ENCODE peak calls at places on chromosomes 5 and 9, in six cellular contexts. Y is HepG2, L is trophoblast cell, A is GM23248, F is hepatocyte, O is fibroblast of lung. M is an unnamed sample.

GRCh38 chr9:124282442-124283231 is 24.9 kb downstream of the NEK6 start:
- DNase-seq in Y (peak), L (no peak), A (no peak), F (peak), O (peak), M (no peak)

GRCh38 chr9:108708448-108708847 is 147.3 kb downstream of the ACTL7B start:
- DNase-seq in Y (no peak), L (no peak), A (no peak), F (no peak), O (no peak), M (no peak)

GRCh38 chr5:72555871-72556270 is 48.7 kb upstream of the ZNF366 start:
- DNase-seq in Y (no peak), L (no peak), A (peak), F (peak), O (peak), M (no peak)

GRCh38 chr9:14314424-14314928 is 535 bp upstream of the NFIB start:
- DNase-seq in Y (peak), L (peak), A (peak), F (peak), O (peak), M (peak)

GRCh38 chr9:97556721-97557605 is 55.5 kb downstream of the TMOD1 start:
- DNase-seq in Y (no peak), L (no peak), A (no peak), F (no peak), O (no peak), M (no peak)

GRCh38 chr9:37956904-37957663 is 53.2 kb upstream of the SLC25A51 start:
- DNase-seq in Y (no peak), L (no peak), A (no peak), F (no peak), O (no peak), M (no peak)

GRCh38 chr5:38187532-38187931 is 70.8 kb upstream of the EGFLAM start:
- DNase-seq in Y (no peak), L (no peak), A (no peak), F (no peak), O (no peak), M (no peak)

GRCh38 chr5:87499478-87500410 is 87.0 kb upstream of the CCNH start:
- DNase-seq in Y (no peak), L (no peak), A (peak), F (no peak), O (no peak), M (peak)

GRCh38 chr9:131203438-131204219 is 72.7 kb downstream of the FAM78A start:
- DNase-seq in Y (peak), L (peak), A (no peak), F (no peak), O (no peak), M (no peak)

GRCh38 chr9:98943682-98944129 is at the start of gene COL15A1:
- DNase-seq in Y (no peak), L (no peak), A (peak), F (peak), O (peak), M (no peak)

GRCh38 chr9:115135786-115136185 is 17.8 kb upstream of the TNC start:
- DNase-seq in Y (no peak), L (peak), A (peak), F (no peak), O (peak), M (no peak)

GRCh38 chr9:115133649-115134048 is 15.7 kb upstream of the TNC start:
- DNase-seq in Y (no peak), L (no peak), A (peak), F (no peak), O (peak), M (no peak)

GRCh38 chr9:115132648-115133047 is 14.7 kb upstream of the TNC start:
- DNase-seq in Y (no peak), L (no peak), A (no peak), F (no peak), O (peak), M (no peak)

GRCh38 chr9:115136379-115136778 is 18.4 kb upstream of the TNC start:
- DNase-seq in Y (no peak), L (no peak), A (no peak), F (no peak), O (no peak), M (no peak)

DNA sequence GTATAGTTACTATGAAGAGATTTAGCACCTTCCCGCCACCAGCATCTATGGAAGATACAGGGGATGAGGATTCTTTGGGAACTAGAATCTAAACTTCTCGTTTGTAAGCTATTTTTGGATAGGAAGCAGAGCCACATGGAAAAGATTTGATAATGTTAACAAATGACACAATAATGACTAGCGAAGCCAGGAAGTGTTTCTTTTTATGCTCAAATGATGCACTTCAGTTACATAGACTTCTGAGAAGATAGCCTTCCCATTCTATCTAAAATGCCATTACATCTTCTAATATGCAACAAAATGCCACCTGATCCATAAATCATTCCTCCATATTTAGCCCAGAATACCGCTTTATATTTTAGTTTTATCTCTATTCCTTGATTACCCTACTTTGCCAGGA is 17.0 kb upstream of the TNC start:
- DNase-seq in Y (no peak), L (no peak), A (peak), F (no peak), O (peak), M (no peak)
- H2AFZ ChIP-seq in Y (no peak), L (no peak), A (peak), F (no peak), O (no peak), M (no peak)

GRCh38 chr9:69916950-69917349 is 96.3 kb downstream of the CFAP95 start:
- DNase-seq in Y (no peak), L (no peak), A (peak), F (no peak), O (no peak), M (no peak)
- H2AFZ ChIP-seq in Y (no peak), L (no peak), A (no peak), F (no peak), O (no peak), M (no peak)

DNA sequence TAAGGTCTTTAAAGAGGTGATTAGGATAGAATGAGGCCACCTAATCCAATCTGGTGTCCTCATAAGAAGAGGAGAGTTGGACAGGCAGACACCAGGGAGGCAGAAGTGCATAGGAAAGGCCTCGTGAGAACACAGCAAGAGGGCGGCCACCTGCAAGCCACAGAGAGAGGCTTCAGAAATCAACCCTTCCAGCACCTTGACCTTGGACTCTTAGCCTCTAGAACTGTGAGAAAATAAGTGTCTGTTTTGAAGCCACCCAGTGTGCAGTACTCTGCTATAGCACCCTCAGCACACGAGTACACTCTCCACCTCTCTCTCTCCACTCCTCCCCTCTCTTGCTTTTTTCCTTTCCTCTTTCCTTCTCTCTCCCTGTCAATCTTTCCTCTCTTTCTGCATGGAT is 26.8 kb downstream of the NIPAL4 start:
- DNase-seq in Y (no peak), L (no peak), A (no peak), F (no peak), O (no peak), M (no peak)
- H2AFZ ChIP-seq in Y (no peak), L (no peak), A (no peak), F (no peak), O (no peak), M (no peak)

GRCh38 chr5:13831236-13831810 is 113.2 kb downstream of the DNAH5 start:
- DNase-seq in Y (no peak), L (no peak), A (peak), F (no peak), O (no peak), M (no peak)
- H2AFZ ChIP-seq in Y (no peak), L (no peak), A (no peak), F (no peak), O (no peak), M (no peak)

GRCh38 chr9:5842926-5843325 is 10.0 kb upstream of the ERMP1 start:
- DNase-seq in Y (no peak), L (no peak), A (no peak), F (no peak), O (no peak), M (no peak)

GRCh38 chr9:5835808-5836207 is 2.9 kb upstream of the ERMP1 start:
- DNase-seq in Y (no peak), L (no peak), A (no peak), F (no peak), O (no peak), M (no peak)

GRCh38 chr9:5838884-5839571 is 6.1 kb upstream of the ERMP1 start:
- DNase-seq in Y (peak), L (peak), A (peak), F (peak), O (peak), M (peak)

GRCh38 chr9:5843450-5844249 is 10.7 kb upstream of the ERMP1 start:
- DNase-seq in Y (peak), L (no peak), A (no peak), F (peak), O (peak), M (peak)

DNA sequence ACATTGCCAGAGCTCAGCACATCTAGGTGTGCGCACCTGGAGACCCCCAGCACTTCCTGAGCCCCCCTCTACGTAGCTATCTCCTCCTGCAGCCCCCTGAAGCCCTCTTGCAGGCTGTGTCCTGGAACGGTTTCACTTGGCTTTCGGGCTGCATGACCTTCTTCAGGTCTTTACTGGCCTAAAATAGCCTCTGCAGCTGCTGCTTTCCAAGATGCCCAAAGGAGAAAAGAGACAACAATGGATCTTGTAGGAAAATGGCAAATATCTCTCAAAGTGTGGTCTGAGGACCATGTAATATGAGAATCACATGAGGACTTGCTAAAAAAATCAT is 6.6 kb upstream of the ERMP1 start:
- DNase-seq in Y (no peak), L (no peak), A (no peak), F (no peak), O (no peak), M (no peak)
- H2AFZ ChIP-seq in Y (no peak), L (no peak), A (no peak), F (no peak), O (no peak), M (no peak)